ENCODE peak calls at places on chromosomes 16 and 17, in nine cellular contexts. N, P, K, Q, Y, D, E, A and O are unnamed samples.

GRCh38 chr16:55324491-55325447 is 766 bp downstream of the IRX6 start:
- DNase-seq in Y (no peak), Q (no peak), N (no peak), E (no peak), A (no peak), P (no peak), D (no peak), K (no peak), O (no peak)

GRCh38 chr16:2121853-2122252 is 13.8 kb downstream of the PKD1 start:
- DNase-seq in N (peak), Q (no peak), A (no peak), Y (no peak), K (no peak), P (no peak), E (no peak), D (no peak), O (no peak)

GRCh38 chr16:67017810-67018488 is 11.0 kb upstream of the CBFB start:
- DNase-seq in A (peak), Y (peak), D (peak), E (peak), P (peak), K (peak), N (peak), Q (peak), O (peak)

GRCh38 chr17:50318551-50319310 is 27.2 kb upstream of the XYLT2 start:
- DNase-seq in A (no peak), K (no peak), P (no peak), E (no peak), Y (no peak), D (no peak), Q (no peak), N (no peak), O (no peak)

GRCh38 chr17:80826346-80826954 is 165.2 kb upstream of the CHMP6 start:
- DNase-seq in N (no peak), Q (no peak), P (no peak), D (no peak), K (no peak), E (no peak), Y (no peak), A (no peak), O (no peak)

GRCh38 chr16:83552193-83552592 is 255.6 kb upstream of the HSBP1 start:
- DNase-seq in P (no peak), Q (no peak), D (no peak), K (no peak), A (no peak), N (no peak), Y (no peak), E (peak), O (peak)

GRCh38 chr17:11031787-11032186 is 193.9 kb upstream of the PIRT start:
- DNase-seq in E (no peak), Y (peak), A (no peak), Q (no peak), P (no peak), N (no peak), K (no peak), D (no peak), O (peak)

GRCh38 chr16:57003439-57004386 is 14.4 kb downstream of the NLRC5 start:
- DNase-seq in N (no peak), D (no peak), Y (no peak), Q (no peak), E (no peak), K (no peak), P (no peak), A (no peak), O (no peak)

GRCh38 chr17:48561894-48562810 is 16.0 kb downstream of the HOXB4 start:
- DNase-seq in E (no peak), A (no peak), D (no peak), K (no peak), N (no peak), Y (no peak), P (no peak), Q (no peak), O (no peak)